ENCODE peak calls at places on chromosome 2, in ten cellular contexts. F, E, Q, Y, B, P, D, R, T and V are unnamed samples.

GRCh38 chr2:17228461-17228860 is 289.8 kb downstream of the RAD51AP2 start:
- DNase-seq in D (no peak), B (no peak), Q (no peak), F (no peak), R (no peak), E (no peak), T (no peak), P (no peak), Y (peak; percentile 4), V (no peak)

GRCh38 chr2:19989342-19989680 is 594 bp downstream of the WDR35 start:
- DNase-seq in P (no peak), Y (no peak), B (no peak), F (no peak), T (no peak), Q (no peak), R (no peak), D (no peak), E (no peak), V (no peak)

GRCh38 chr2:64453710-64454315 is at the start of gene LGALSL:
- DNase-seq in E (peak; percentile 88), B (no peak), D (peak; percentile 57), Y (peak; percentile 30), Q (no peak), T (peak; percentile 87), R (peak; percentile 76), F (peak; percentile 87), P (no peak), V (no peak)

GRCh38 chr2:27891063-27891819 is 712 bp downstream of the BABAM2 start:
- DNase-seq in R (peak; percentile 70), D (peak; percentile 70), T (peak; percentile 64), B (peak; percentile 94), P (peak; percentile 93), F (peak; percentile 72), Y (peak; percentile 70), E (peak; percentile 66), Q (peak; percentile 68), V (peak; percentile 82)

GRCh38 chr2:240993446-240994160 is 4.8 kb upstream of the SNED1 start:
- DNase-seq in Y (no peak), D (no peak), E (no peak), F (no peak), T (no peak), P (no peak), B (no peak), Q (no peak), R (no peak), V (no peak)

GRCh38 chr2:240420206-240420899 is 15.1 kb upstream of the GPC1 start:
- DNase-seq in E (no peak), R (peak; percentile 8), Y (no peak), D (no peak), B (no peak), T (no peak), P (no peak), Q (no peak), F (no peak), V (no peak)

GRCh38 chr2:75142081-75142480 is 57.2 kb downstream of the TACR1 start:
- DNase-seq in B (no peak), P (no peak), E (no peak), T (no peak), F (no peak), Q (no peak), R (no peak), D (peak; percentile 57), Y (peak; percentile 41), V (no peak)

GRCh38 chr2:222440670-222441422 is 16.5 kb downstream of the SGPP2 start:
- DNase-seq in D (peak; percentile 84), R (no peak), B (no peak), Y (peak; percentile 83), T (no peak), F (peak; percentile 17), P (no peak), Q (no peak), E (peak; percentile 22), V (no peak)

GRCh38 chr2:21819475-21819874 is 695.7 kb downstream of the TDRD15 start:
- DNase-seq in E (no peak), B (no peak), P (no peak), Q (no peak), D (no peak), T (no peak), Y (no peak), F (no peak), R (no peak), V (no peak)

GRCh38 chr2:118843492-118844132 is 3.8 kb downstream of the EN1 start:
- DNase-seq in T (no peak), D (no peak), E (no peak), F (no peak), B (no peak), P (no peak), Q (no peak), Y (no peak), R (no peak), V (no peak)
- H3K27ac ChIP-seq in T (no peak overlapping the region), D (no peak overlapping the region), E (no peak overlapping the region), F (no peak overlapping the region), B (no peak overlapping the region), P (no peak overlapping the region), Q (no peak overlapping the region), Y (peak overlapping the region; percentile 37), R (peak overlapping the region; percentile 95), V (no peak overlapping the region)

GRCh38 chr2:113672297-113672696 is 45.2 kb downstream of the RABL2A start:
- DNase-seq in E (no peak), R (no peak), P (peak; percentile 77), T (no peak), F (no peak), Y (no peak), D (no peak), Q (no peak), B (no peak), V (no peak)
- H3K27ac ChIP-seq in E (no peak overlapping the region), R (no peak overlapping the region), P (peak overlapping the region; percentile 14), T (no peak overlapping the region), F (no peak overlapping the region), Y (no peak overlapping the region), D (no peak overlapping the region), Q (no peak overlapping the region), B (no peak overlapping the region), V (no peak overlapping the region)

GRCh38 chr2:218041302-218042165 is 27.5 kb upstream of the RUFY4 start:
- DNase-seq in D (peak; percentile 19), E (no peak), Y (no peak), Q (no peak), T (no peak), R (no peak), B (no peak), F (no peak), P (no peak), V (no peak)

GRCh38 chr2:218047532-218048230 is 21.4 kb upstream of the RUFY4 start:
- DNase-seq in Q (no peak), B (no peak), R (no peak), D (no peak), T (no peak), E (no peak), P (peak; percentile 51), Y (no peak), F (no peak), V (no peak)

GRCh38 chr2:218040883-218041282 is 28.2 kb upstream of the RUFY4 start:
- DNase-seq in R (no peak), D (no peak), E (no peak), P (no peak), Y (no peak), T (no peak), Q (no peak), B (no peak), F (no peak), V (no peak)

GRCh38 chr2:218043701-218044109 is 25.3 kb upstream of the RUFY4 start:
- DNase-seq in F (no peak), B (no peak), D (no peak), Y (no peak), P (no peak), R (no peak), Q (no peak), E (no peak), T (no peak), V (no peak)

DNA sequence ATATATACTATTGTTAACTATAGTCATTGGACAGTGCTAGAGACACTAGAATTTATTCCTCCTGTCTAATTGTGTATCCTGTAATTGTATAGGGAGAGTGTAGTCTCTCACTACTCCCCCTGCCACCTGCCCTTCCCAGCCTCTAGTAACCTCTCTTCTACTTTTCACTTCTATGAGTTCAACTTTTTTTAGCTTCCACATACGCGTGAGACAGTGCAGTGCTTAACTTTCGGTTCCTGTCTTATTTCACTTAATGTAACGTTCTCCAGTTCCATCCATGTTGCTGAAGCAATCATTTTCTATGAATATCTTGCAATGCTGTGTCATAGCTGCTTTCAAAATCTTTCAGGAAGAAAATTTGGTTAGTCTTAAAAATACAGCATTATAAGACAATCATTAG is 22.8 kb upstream of the RUFY4 start:
- DNase-seq in Y (no peak), T (no peak), B (no peak), R (no peak), Q (no peak), P (peak; percentile 50), D (no peak), E (no peak), F (no peak), V (no peak)
- H3K27ac ChIP-seq in Y (no peak overlapping the region), T (no peak overlapping the region), B (no peak overlapping the region), R (no peak overlapping the region), Q (no peak overlapping the region), P (no peak overlapping the region), D (no peak overlapping the region), E (no peak overlapping the region), F (no peak overlapping the region), V (no peak overlapping the region)

DNA sequence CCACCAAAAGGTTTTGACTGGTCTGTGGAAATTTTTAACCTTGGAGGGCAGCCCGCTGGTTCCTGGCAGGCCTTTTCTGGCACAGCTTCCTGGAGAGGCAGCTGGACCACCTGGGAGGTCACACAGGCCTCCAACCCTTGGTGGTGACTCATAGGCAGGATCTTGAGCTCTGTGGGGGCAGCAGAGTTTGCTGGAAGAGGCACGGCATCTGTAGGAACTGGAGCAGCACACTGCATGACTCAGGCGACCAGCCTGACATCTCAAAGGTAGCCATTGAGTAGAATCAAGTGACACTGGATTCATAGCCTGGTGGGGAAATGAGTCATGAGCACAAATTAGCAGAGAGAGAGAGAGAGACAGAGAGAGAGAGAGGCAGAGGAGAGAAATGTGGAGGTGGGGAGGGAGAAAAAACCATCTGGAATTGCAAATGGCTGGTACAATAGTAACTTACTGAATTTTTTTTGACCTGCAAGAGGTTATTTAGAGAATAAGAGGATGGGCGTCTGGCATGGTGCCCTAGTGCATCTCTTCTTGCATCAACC is 57.4 kb downstream of the TRPM8 start:
- DNase-seq in B (no peak), E (peak; percentile 98), Y (peak; percentile 99), P (no peak), Q (peak; percentile 13), D (peak; percentile 100), T (no peak), F (no peak), R (peak; percentile 84), V (no peak)
- H3K27ac ChIP-seq in B (no peak overlapping the region), E (peak overlapping the region; percentile 65), Y (peak overlapping the region; percentile 58), P (no peak overlapping the region), Q (no peak overlapping the region), D (no peak overlapping the region), T (no peak overlapping the region), F (no peak overlapping the region), R (peak overlapping the region; percentile 43), V (no peak overlapping the region)